ENCODE peak calls at places on chromosomes 2 and 18, in ten cellular contexts. T, Y, V, Z, C, S, X, G, O and W are unnamed samples.

GRCh38 chr2:67626076-67626475 is 228.9 kb downstream of the ETAA1 start:
- DNase-seq in S (no peak), T (no peak), Y (no peak), X (no peak), O (no peak), G (no peak), C (no peak), V (peak), Z (no peak), W (no peak)

GRCh38 chr2:43402002-43402401 is 175.6 kb upstream of the ZFP36L2 start:
- DNase-seq in X (no peak), O (no peak), Z (no peak), G (no peak), S (no peak), V (no peak), T (no peak), Y (no peak), C (no peak), W (no peak)

GRCh38 chr18:37484893-37485834 is 80.4 kb downstream of the CELF4 start:
- DNase-seq in Y (peak), T (no peak), G (no peak), X (peak), Z (no peak), S (no peak), V (peak), C (peak), O (peak), W (peak)

GRCh38 chr2:168643979-168644378 is 158.5 kb upstream of the NOSTRIN start:
- DNase-seq in Z (no peak), G (no peak), T (no peak), C (no peak), V (peak), S (no peak), X (no peak), Y (no peak), O (no peak), W (no peak)

GRCh38 chr18:8747440-8747937 is 42.1 kb downstream of the MTCL1 start:
- DNase-seq in G (no peak), S (peak), V (peak), T (no peak), O (no peak), Y (no peak), C (no peak), Z (no peak), X (no peak), W (no peak)

GRCh38 chr2:149033716-149034115 is 4.8 kb upstream of the LYPD6B start:
- DNase-seq in S (no peak), X (peak), O (no peak), V (no peak), C (no peak), T (no peak), G (no peak), Y (no peak), Z (peak), W (no peak)

GRCh38 chr2:101380376-101380775 is 6.9 kb downstream of the CREG2 start:
- DNase-seq in G (no peak), C (no peak), X (no peak), O (no peak), Z (peak), V (peak), Y (peak), S (peak), T (peak), W (no peak)

GRCh38 chr2:215697496-215697895 is 261.6 kb upstream of the FN1 start:
- DNase-seq in C (no peak), X (no peak), T (no peak), G (no peak), O (no peak), V (no peak), Y (no peak), Z (no peak), S (no peak), W (no peak)

GRCh38 chr2:136246086-136246669 is 128.2 kb upstream of the CXCR4 start:
- DNase-seq in X (peak), C (peak), V (peak), O (peak), T (peak), S (no peak), Y (no peak), G (peak), Z (peak), W (no peak)

GRCh38 chr2:42099431-42100173 is 51.8 kb downstream of the PKDCC start:
- DNase-seq in V (no peak), G (no peak), S (no peak), Z (no peak), X (no peak), T (no peak), Y (no peak), C (no peak), O (no peak), W (no peak)

GRCh38 chr18:60981651-60982050 is 351.6 kb upstream of the CDH20 start:
- DNase-seq in G (no peak), Y (no peak), V (no peak), C (no peak), O (no peak), S (no peak), T (no peak), Z (no peak), X (no peak), W (no peak)

GRCh38 chr2:202373490-202373889 is 2.6 kb upstream of the BMPR2 start:
- DNase-seq in C (no peak), Z (no peak), G (no peak), S (no peak), O (no peak), T (peak), V (no peak), Y (no peak), X (no peak), W (no peak)

GRCh38 chr2:190716176-190716807 is 67.4 kb downstream of the NAB1 start:
- DNase-seq in X (no peak), C (no peak), T (no peak), G (no peak), S (no peak), Y (no peak), O (no peak), Z (no peak), V (peak), W (no peak)

GRCh38 chr2:73176205-73176880 is 26.0 kb upstream of the NOTO start:
- DNase-seq in X (peak), T (peak), G (no peak), Y (no peak), S (no peak), V (peak), O (peak), Z (no peak), C (no peak), W (no peak)

GRCh38 chr2:68565858-68566257 is 77.5 kb upstream of the PROKR1 start:
- DNase-seq in C (no peak), G (no peak), O (no peak), T (peak), X (no peak), Z (no peak), Y (no peak), S (peak), V (no peak), W (no peak)

GRCh38 chr2:119333360-119333759 is 33.3 kb downstream of the C2orf76 start:
- DNase-seq in Y (no peak), G (no peak), O (no peak), V (peak), C (no peak), T (peak), S (no peak), Z (no peak), X (no peak), W (no peak)

GRCh38 chr2:112483821-112484220 is 1.9 kb downstream of the TTL start:
- DNase-seq in Z (no peak), V (no peak), C (no peak), Y (no peak), T (no peak), G (no peak), O (no peak), S (no peak), X (no peak), W (no peak)

GRCh38 chr18:43277164-43277600 is at the start of gene SYT4:
- DNase-seq in C (peak), X (peak), O (peak), V (peak), T (peak), S (peak), G (no peak), Z (peak), Y (no peak), W (peak)

GRCh38 chr2:192544371-192544955 is 349.7 kb upstream of the TMEFF2 start:
- DNase-seq in T (no peak), O (no peak), Z (no peak), G (no peak), V (no peak), X (no peak), C (peak), Y (no peak), S (no peak), W (no peak)

GRCh38 chr2:100119235-100119634 is 23.2 kb downstream of the AFF3 start:
- DNase-seq in C (no peak), V (no peak), O (no peak), Y (no peak), S (no peak), X (no peak), G (no peak), T (no peak), Z (no peak), W (no peak)

GRCh38 chr2:27212626-27213471 is 781 bp upstream of the SLC5A6 start:
- DNase-seq in O (no peak), Y (no peak), V (peak), G (peak), Z (no peak), T (peak), C (peak), S (peak), X (peak), W (no peak)

GRCh38 chr2:158414538-158414937 is 42.0 kb downstream of the CCDC148 start:
- DNase-seq in C (no peak), G (no peak), V (peak), Y (no peak), Z (no peak), O (no peak), T (no peak), X (no peak), S (peak), W (no peak)

GRCh38 chr2:239676716-239677454 is 276.1 kb upstream of the HDAC4 start:
- DNase-seq in Y (no peak), S (no peak), X (peak), G (no peak), T (no peak), Z (peak), C (no peak), V (no peak), O (no peak), W (no peak)

GRCh38 chr2:187942876-187943275 is 348.8 kb upstream of the GULP1 start:
- DNase-seq in T (no peak), V (peak), Z (no peak), X (no peak), G (no peak), O (no peak), Y (no peak), S (no peak), C (no peak), W (no peak)

GRCh38 chr18:55324166-55324565 is 263.8 kb downstream of the TCF4 start:
- DNase-seq in Z (no peak), V (no peak), O (no peak), G (no peak), S (no peak), C (no peak), Y (no peak), T (no peak), X (no peak), W (no peak)

GRCh38 chr2:73069855-73070650 is 1.5 kb downstream of the SFXN5 start:
- DNase-seq in G (no peak), Z (no peak), O (no peak), Y (no peak), V (no peak), X (no peak), S (no peak), C (no peak), T (peak), W (no peak)

GRCh38 chr18:45357681-45358470 is 257.4 kb upstream of the SLC14A2 start:
- DNase-seq in V (peak), Z (no peak), Y (no peak), T (no peak), G (no peak), O (no peak), X (peak), C (no peak), S (no peak), W (no peak)

GRCh38 chr18:45359275-45360009 is 255.8 kb upstream of the SLC14A2 start:
- DNase-seq in Z (no peak), S (no peak), T (no peak), Y (peak), C (peak), V (no peak), X (no peak), O (no peak), G (no peak), W (no peak)

GRCh38 chr18:45352874-45353273 is 262.4 kb upstream of the SLC14A2 start:
- DNase-seq in X (no peak), S (no peak), Z (no peak), C (no peak), Y (no peak), G (no peak), V (no peak), T (no peak), O (no peak), W (no peak)

GRCh38 chr18:45353530-45353929 is 261.7 kb upstream of the SLC14A2 start:
- DNase-seq in V (peak), S (no peak), X (no peak), C (no peak), T (no peak), Y (no peak), O (no peak), Z (no peak), G (no peak), W (no peak)

DNA sequence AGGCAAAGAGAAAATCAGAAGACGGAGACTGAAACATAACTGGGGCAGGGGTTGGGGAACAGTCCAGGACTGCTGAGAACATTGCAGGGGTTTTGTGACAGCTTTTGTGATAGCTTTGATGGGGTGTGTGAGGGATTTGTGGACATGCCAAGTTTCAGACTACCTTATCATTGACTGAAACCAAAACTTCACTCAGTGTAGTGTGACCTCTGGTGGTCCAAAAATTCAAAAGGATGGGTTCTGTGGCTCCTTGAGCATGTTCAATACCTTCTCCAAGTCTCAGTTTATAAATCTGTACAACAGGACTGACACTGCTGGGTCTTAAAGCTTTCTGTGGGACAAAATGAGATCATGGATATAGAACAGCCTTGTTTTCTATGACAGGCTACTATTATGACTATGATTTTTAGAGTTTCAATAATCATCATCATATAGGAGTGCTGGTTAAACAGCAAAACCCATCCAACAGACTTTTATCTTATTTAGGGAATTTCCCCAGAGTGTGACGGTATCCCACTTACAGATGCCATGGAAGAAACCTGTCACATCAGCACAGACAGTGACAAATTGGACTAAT is 259.2 kb upstream of the SLC14A2 start:
- DNase-seq in G (no peak), O (no peak), X (no peak), T (no peak), V (no peak), C (no peak), S (no peak), Y (no peak), Z (no peak), W (no peak)
- TF ChIP-seq CTCF in G (no peak), O (no peak), X (no peak), T (no peak), V (no peak), C (no peak), S (peak), Y (no peak), Z (no peak), W (no peak)

DNA sequence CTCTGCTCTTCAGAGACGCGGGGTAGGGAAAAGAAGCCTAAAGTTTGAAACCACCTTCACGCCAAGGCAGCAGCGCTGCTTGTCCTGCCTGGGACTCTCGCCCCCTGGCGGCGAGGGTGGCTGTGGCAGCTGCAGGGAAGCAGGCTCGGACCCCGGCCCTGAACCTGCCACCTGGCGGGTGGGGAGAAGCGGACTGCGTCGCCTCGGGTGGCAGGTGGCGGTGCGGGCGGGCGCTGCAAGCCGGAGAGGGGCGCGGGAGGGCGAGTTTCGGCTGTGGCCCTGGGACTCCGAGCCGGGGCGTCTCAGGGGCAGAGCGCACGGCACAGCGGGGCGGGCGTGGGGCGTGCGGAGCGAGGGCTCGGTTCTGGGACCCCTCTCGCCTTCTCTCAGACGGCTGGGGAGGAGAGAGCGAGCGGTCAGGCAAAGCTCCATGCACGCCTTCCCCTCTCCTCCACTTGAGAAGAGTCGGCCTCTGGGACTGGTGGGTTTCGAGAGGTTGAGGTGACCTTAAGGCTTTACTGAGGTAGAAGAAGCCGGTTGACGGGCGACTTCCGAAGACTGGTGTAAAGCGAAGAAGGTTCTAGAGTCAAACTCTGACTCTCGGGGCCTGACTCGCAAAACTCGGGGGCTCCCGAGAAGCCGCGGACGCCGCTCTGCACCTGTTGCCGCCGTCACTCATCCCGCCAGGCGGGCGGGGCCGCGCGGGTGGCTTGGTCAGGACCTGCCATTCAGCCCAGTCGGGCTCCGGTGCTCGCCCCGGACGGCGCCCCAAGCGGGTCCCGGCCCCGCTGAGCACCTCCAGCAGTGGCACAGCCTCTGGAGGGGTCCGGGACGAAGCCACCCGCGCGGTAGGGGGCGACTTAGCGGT is 1.1 kb upstream of the BOLL start:
- DNase-seq in O (no peak), X (peak), T (no peak), Z (no peak), V (no peak), S (no peak), C (peak), Y (peak), G (no peak), W (no peak)
- TF ChIP-seq CTCF in O (no peak), X (peak), T (no peak), Z (no peak), V (peak), S (peak), C (peak), Y (peak), G (no peak), W (no peak)

DNA sequence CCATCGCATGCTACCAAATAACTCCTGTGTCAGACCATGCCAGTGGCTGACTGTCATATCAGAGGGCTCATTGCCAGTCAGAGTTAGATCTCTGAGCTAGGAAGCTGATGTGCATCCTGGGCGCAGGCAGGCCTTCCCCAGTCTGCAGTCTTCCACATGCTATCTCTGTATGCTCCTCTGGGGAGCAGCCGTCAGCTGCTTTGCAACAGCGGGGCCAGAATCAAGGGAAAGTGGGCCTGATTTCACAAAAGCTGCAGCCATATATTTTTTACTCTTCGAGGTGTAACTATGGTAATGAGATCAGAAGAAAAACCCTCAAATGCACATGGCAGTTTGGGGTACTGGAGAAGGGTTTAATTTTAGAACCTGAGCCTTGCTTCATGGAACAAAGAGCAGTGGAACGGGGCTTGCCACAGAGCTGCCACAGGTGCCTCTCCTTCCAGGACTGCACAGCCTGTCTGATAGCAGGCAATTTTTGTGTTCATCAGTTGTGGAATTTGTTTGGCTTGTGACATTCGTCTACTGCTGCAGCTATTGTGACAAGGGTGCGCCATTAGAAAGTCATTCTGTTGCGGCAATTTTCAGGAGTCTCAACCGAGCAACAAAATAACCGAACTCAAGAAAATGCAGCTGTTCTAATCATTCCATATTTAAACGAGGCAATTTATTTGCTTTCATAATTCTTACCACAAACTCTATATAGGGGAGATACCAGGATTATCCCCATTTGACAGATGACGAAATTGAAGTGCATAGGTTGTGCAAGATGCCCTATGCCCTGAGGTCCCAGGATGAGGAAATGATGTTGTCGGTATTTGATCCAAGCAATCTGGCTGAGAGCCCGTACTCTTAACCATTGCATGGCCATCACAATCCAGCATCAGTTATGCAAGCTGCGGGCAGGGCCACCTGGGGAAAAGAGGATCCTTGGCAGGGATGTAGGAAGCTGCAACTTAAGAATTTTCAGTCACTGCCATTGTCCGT is 109.6 kb upstream of the CYRIA start:
- DNase-seq in T (peak), Y (no peak), C (peak), Z (no peak), O (no peak), S (no peak), V (no peak), G (no peak), X (peak), W (no peak)
- TF ChIP-seq CTCF in T (peak), Y (no peak), C (no peak), Z (no peak), O (no peak), S (no peak), V (peak), G (no peak), X (peak), W (no peak)

DNA sequence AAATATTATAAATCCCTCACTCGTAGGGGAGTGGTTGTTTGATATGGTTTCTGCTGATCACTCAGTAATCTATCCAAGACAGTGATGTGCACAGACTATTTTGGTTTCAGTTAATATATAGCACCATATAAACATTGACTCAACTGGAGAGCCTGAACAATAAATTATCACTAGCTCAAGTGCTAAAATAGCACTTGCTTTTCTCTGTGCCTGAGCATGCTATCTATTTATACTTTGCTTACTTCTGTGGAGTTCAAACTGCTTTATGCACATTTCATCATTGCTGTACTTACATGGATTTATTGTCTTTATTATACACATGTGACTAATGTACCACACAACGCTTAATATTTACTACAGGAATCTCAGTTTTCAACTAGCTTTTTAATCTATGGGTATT is 133.6 kb downstream of the BCL2 start:
- DNase-seq in Z (no peak), C (no peak), V (no peak), O (no peak), X (no peak), Y (no peak), G (no peak), S (no peak), T (no peak), W (no peak)
- TF ChIP-seq CTCF in Z (no peak), C (no peak), V (no peak), O (no peak), X (no peak), Y (no peak), G (no peak), S (no peak), T (no peak), W (no peak)

GRCh38 chr2:58240938-58241755 is at the start of gene FANCL:
- DNase-seq in V (peak), X (peak), G (peak), S (peak), O (peak), Z (peak), Y (peak), T (peak), C (peak), W (peak)
- TF ChIP-seq CTCF in V (peak), X (no peak), G (no peak), S (no peak), O (no peak), Z (no peak), Y (no peak), T (no peak), C (no peak), W (no peak)